ENCODE peak calls at places on chromosome 13, in eight cellular contexts. J is GM20000, S is AG09309, A is stomach, M is fibroblast of lung, C is neural crest cell, W is B cell, D is bronchial epithelial cell. K is an unnamed sample.

GRCh38 chr13:48653074-48654054 is at the start of gene CYSLTR2:
- DNase-seq in J (no peak), S (no peak), A (no peak), M (peak), C (no peak), W (peak), D (no peak), K (no peak)

GRCh38 chr13:114017966-114018365 is 44.1 kb upstream of the C13orf46 start:
- DNase-seq in J (no peak), S (no peak), A (no peak), M (no peak), C (no peak), W (no peak), D (no peak), K (no peak)

GRCh38 chr13:34246511-34246910 is 428.6 kb downstream of the RFC3 start:
- DNase-seq in J (no peak), S (no peak), A (no peak), M (peak), C (no peak), W (no peak), D (peak), K (no peak)

GRCh38 chr13:38538412-38538811 is 148.5 kb upstream of the FREM2 start:
- DNase-seq in J (no peak), S (no peak), A (no peak), M (no peak), C (no peak), W (no peak), D (no peak), K (no peak)

GRCh38 chr13:67197704-67198103 is 32.4 kb downstream of the PCDH9 start:
- DNase-seq in J (no peak), S (no peak), A (no peak), M (no peak), C (no peak), W (no peak), D (no peak), K (no peak)

GRCh38 chr13:77429320-77430142 is 102.6 kb upstream of the MYCBP2 start:
- DNase-seq in J (peak), S (peak), A (no peak), M (peak), C (no peak), W (peak), D (no peak), K (no peak)

GRCh38 chr13:114211446-114211845 is 23.3 kb upstream of the CDC16 start:
- DNase-seq in J (no peak), S (no peak), A (no peak), M (no peak), C (no peak), W (no peak), D (no peak), K (no peak)

GRCh38 chr13:79434578-79434977 is 28.5 kb upstream of the RBM26 start:
- DNase-seq in J (no peak), S (peak), A (no peak), M (peak), C (no peak), W (no peak), D (no peak), K (no peak)

GRCh38 chr13:30257433-30258099 is 49.8 kb downstream of the KATNAL1 start:
- DNase-seq in J (peak), S (no peak), A (no peak), M (peak), C (peak), W (no peak), D (no peak), K (no peak)

GRCh38 chr13:106858910-106859309 is 291.0 kb upstream of the ARGLU1 start:
- DNase-seq in J (no peak), S (no peak), A (no peak), M (no peak), C (no peak), W (no peak), D (peak), K (no peak)

GRCh38 chr13:21849323-21849722 is 178.4 kb downstream of the FGF9 start:
- DNase-seq in J (peak), S (no peak), A (no peak), M (no peak), C (no peak), W (peak), D (peak), K (no peak)

GRCh38 chr13:43787998-43788397 is 1.2 kb upstream of the ENOX1 start:
- DNase-seq in J (peak), S (no peak), A (no peak), M (peak), C (peak), W (no peak), D (peak), K (no peak)

DNA sequence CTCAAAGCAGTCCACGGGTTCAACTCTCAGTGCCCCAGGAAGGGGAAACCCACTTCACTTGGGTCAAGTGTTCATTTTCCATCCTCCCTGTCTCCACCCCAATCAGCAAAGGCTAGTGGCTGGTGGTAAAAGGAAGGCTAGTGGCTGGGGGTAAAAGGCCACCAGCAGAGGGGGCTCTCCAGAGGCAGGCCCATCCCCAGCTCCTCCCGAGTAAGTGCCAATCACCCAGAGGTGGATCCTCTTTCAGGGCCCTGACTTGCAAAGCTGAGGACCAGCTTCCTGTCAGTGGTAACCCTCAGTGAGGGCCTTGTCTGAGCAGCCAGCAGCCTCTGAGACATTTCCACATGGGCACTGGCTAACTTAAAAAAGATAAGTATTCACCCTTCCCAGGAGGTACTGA is 22.0 kb upstream of the TPT1 start:
- DNase-seq in J (no peak), S (no peak), A (no peak), M (no peak), C (no peak), W (no peak), D (no peak), K (no peak)
- TF ChIP-seq CTCF in J (peak), S (no peak), A (no peak), M (no peak), C (no peak), W (no peak), D (peak), K (no peak)

DNA sequence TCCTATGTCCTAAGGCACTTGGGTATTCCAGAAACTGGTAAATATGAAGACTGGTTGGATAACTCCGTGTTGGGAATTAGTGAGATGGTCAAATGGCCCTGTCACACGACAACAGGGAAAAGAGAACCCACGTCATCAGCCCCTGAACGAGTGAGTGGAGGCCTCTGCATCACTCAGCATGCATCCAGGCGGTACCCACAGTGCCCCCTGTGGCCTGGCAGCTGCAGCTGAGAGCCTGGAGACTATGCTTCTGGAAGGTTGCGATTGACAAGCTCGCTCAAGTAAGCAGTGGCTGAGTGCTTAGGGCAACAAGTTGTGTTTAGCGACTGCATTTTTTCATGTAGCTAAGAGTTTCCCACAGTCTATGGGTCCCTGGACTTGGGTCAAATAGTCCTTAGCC is 55.9 kb downstream of the COL4A2 start:
- DNase-seq in J (no peak), S (no peak), A (no peak), M (no peak), C (no peak), W (no peak), D (no peak), K (no peak)
- TF ChIP-seq CTCF in J (no peak), S (no peak), A (no peak), M (no peak), C (no peak), W (no peak), D (no peak), K (peak)

DNA sequence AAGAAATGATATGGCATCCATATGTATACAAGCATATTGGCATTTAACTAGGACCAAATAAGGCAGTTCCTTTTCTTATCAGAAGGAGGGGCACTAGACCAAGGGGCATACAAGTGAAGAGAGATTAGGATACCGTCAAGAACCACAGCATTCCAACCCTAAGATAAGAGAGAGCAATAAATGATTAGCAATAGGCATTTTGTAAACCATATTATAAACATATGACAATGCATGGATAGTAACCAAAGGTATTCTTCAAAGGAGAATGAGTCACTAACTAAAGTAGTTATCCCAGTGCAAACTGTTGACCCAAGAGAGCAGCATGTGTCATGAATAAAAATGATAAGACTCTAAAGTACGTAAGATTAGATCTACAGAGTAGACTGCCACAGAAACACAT is 500.9 kb upstream of the HTR2A start:
- DNase-seq in J (no peak), S (no peak), A (no peak), M (peak), C (no peak), W (no peak), D (peak), K (no peak)
- TF ChIP-seq CTCF in J (no peak), S (no peak), A (no peak), M (no peak), C (no peak), W (no peak), D (no peak), K (no peak)

DNA sequence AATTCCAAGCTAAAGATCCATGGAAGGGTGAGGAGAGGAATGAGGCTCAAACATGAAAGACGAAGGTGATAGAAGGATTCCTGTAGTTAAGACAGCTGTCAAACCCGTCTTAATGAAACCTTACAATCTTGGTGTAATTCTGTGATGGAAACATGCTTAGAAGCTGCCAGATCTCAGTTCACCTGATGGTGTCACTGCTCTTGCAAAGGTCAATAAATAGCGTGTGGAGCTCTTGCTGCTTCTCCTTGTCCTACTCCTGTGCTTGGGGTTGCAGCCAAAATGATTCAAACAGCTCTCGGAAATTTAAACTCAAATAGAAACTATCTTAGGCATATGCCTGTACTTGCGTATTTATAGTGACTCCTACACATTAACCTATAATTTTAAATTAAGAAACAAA is 1705.0 kb downstream of the OLFM4 start:
- DNase-seq in J (no peak), S (no peak), A (no peak), M (no peak), C (no peak), W (no peak), D (no peak), K (no peak)
- TF ChIP-seq CTCF in J (no peak), S (no peak), A (no peak), M (no peak), C (peak), W (peak), D (no peak), K (no peak)